ENCODE peak calls at places on chromosomes 2 and 18, in six cellular contexts. One of them, this sample, is unnamed.

GRCh38 chr2:213068681-213069359 is 82.6 kb downstream of the IKZF2 start:
- DNase-seq in pons: no peak
- DNase-seq in stimulated activated CD4-positive, alpha-beta T cell treated with anti-CD3 and anti-CD28 coated beads, Interleukin-1b, Interleukin-23, amount 100 ng/mL, for 4 hours: no peak
- DNase-seq in neuronal stem cell: no peak
- DNase-seq in RCC 7860: no peak
- DNase-seq in GOT3: no peak
- DNase-seq in this sample: no peak

GRCh38 chr2:190864375-190864774 is 16.2 kb upstream of the GLS start:
- DNase-seq in pons: no peak
- DNase-seq in stimulated activated CD4-positive, alpha-beta T cell treated with anti-CD3 and anti-CD28 coated beads, Interleukin-1b, Interleukin-23, amount 100 ng/mL, for 4 hours: no peak
- DNase-seq in neuronal stem cell: no peak
- DNase-seq in RCC 7860: no peak
- DNase-seq in GOT3: no peak
- DNase-seq in this sample: no peak

GRCh38 chr18:5865521-5865920 is 29.8 kb downstream of the TMEM200C start:
- DNase-seq in pons: no peak
- DNase-seq in stimulated activated CD4-positive, alpha-beta T cell treated with anti-CD3 and anti-CD28 coated beads, Interleukin-1b, Interleukin-23, amount 100 ng/mL, for 4 hours: no peak
- DNase-seq in neuronal stem cell: no peak
- DNase-seq in RCC 7860: no peak
- DNase-seq in GOT3: no peak
- DNase-seq in this sample: no peak

GRCh38 chr2:32752205-32752604 is 124.4 kb downstream of the TTC27 start:
- DNase-seq in pons: no peak
- DNase-seq in stimulated activated CD4-positive, alpha-beta T cell treated with anti-CD3 and anti-CD28 coated beads, Interleukin-1b, Interleukin-23, amount 100 ng/mL, for 4 hours: no peak
- DNase-seq in neuronal stem cell: no peak
- DNase-seq in RCC 7860: no peak
- DNase-seq in GOT3: no peak
- DNase-seq in this sample: no peak

GRCh38 chr2:105790467-105791118 is 45.9 kb downstream of the NCK2 start:
- DNase-seq in pons: no peak
- DNase-seq in stimulated activated CD4-positive, alpha-beta T cell treated with anti-CD3 and anti-CD28 coated beads, Interleukin-1b, Interleukin-23, amount 100 ng/mL, for 4 hours: no peak
- DNase-seq in neuronal stem cell: no peak
- DNase-seq in RCC 7860: no peak
- DNase-seq in GOT3: no peak
- DNase-seq in this sample: no peak

GRCh38 chr2:74944987-74945782 is 13.3 kb upstream of the POLE4 start:
- DNase-seq in pons: no peak
- DNase-seq in stimulated activated CD4-positive, alpha-beta T cell treated with anti-CD3 and anti-CD28 coated beads, Interleukin-1b, Interleukin-23, amount 100 ng/mL, for 4 hours: no peak
- DNase-seq in neuronal stem cell: no peak
- DNase-seq in RCC 7860: no peak
- DNase-seq in GOT3: no peak
- DNase-seq in this sample: no peak

GRCh38 chr2:230661072-230661957 is 51.3 kb upstream of the CAB39 start:
- DNase-seq in pons: no peak
- DNase-seq in stimulated activated CD4-positive, alpha-beta T cell treated with anti-CD3 and anti-CD28 coated beads, Interleukin-1b, Interleukin-23, amount 100 ng/mL, for 4 hours: peak
- DNase-seq in neuronal stem cell: no peak
- DNase-seq in RCC 7860: no peak
- DNase-seq in GOT3: no peak
- DNase-seq in this sample: no peak

GRCh38 chr2:235854276-235854675 is 313.9 kb downstream of the GBX2 start:
- DNase-seq in pons: no peak
- DNase-seq in stimulated activated CD4-positive, alpha-beta T cell treated with anti-CD3 and anti-CD28 coated beads, Interleukin-1b, Interleukin-23, amount 100 ng/mL, for 4 hours: no peak
- DNase-seq in neuronal stem cell: no peak
- DNase-seq in RCC 7860: no peak
- DNase-seq in GOT3: no peak
- DNase-seq in this sample: no peak

GRCh38 chr18:79599503-79599931 is 80.1 kb upstream of the CTDP1 start:
- DNase-seq in pons: no peak
- DNase-seq in stimulated activated CD4-positive, alpha-beta T cell treated with anti-CD3 and anti-CD28 coated beads, Interleukin-1b, Interleukin-23, amount 100 ng/mL, for 4 hours: no peak
- DNase-seq in neuronal stem cell: no peak
- DNase-seq in RCC 7860: no peak
- DNase-seq in GOT3: no peak
- DNase-seq in this sample: no peak

This sample was measured in dermis microvascular lymphatic vessel endothelial cell.